ENCODE peak calls at places on chromosomes 11 and 22, in six cellular contexts. O is IMR-90, L is neuronal stem cell, I is H9, Z is H1, E is trophoblast cell. B is an unnamed sample. For H3K4me1, the result is how much of the 10 kb centered on the place peaks cover.

GRCh38 chr11:15826826-15827225 is 529.5 kb downstream of the SOX6 start:
- DNase-seq in O (no peak), L (peak), I (peak), Z (peak), E (no peak), B (no peak)

GRCh38 chr11:111960916-111961315 is 23.8 kb downstream of the DIXDC1 start:
- DNase-seq in O (no peak), L (no peak), I (peak), Z (no peak), E (peak), B (no peak)

GRCh38 chr11:132718711-132719641 is 813.3 kb downstream of the OPCML start:
- DNase-seq in O (peak), L (no peak), I (no peak), Z (no peak), E (no peak), B (peak)

GRCh38 chr22:29879738-29880137 is 3.2 kb upstream of the MTMR3 start:
- DNase-seq in O (no peak), L (no peak), I (no peak), Z (peak), E (no peak), B (no peak)

GRCh38 chr11:58923300-58923788 is 15.9 kb upstream of the GLYATL1 start:
- DNase-seq in O (peak), L (no peak), I (peak), Z (peak), E (no peak), B (peak)

GRCh38 chr11:133020321-133020720 is 512.0 kb downstream of the OPCML start:
- DNase-seq in O (no peak), L (no peak), I (no peak), Z (no peak), E (no peak), B (no peak)

GRCh38 chr11:126816655-126817054 is 183.9 kb downstream of the KIRREL3 start:
- DNase-seq in O (no peak), L (no peak), I (no peak), Z (no peak), E (no peak), B (peak)

GRCh38 chr11:60925685-60926267 is 1.5 kb downstream of the TMEM132A start:
- DNase-seq in O (peak), L (no peak), I (no peak), Z (no peak), E (no peak), B (peak)

GRCh38 chr22:29700949-29701927 is 18.6 kb upstream of the CABP7 start:
- DNase-seq in O (peak), L (no peak), I (peak), Z (no peak), E (peak), B (peak)

GRCh38 chr11:73797457-73797856 is 9.8 kb downstream of the MRPL48 start:
- DNase-seq in O (no peak), L (no peak), I (no peak), Z (no peak), E (no peak), B (no peak)

GRCh38 chr22:46047226-46047625 is 70.3 kb upstream of the WNT7B start:
- DNase-seq in O (no peak), L (no peak), I (peak), Z (no peak), E (no peak), B (no peak)

GRCh38 chr22:47373648-47374272 is 611.3 kb downstream of the TBC1D22A start:
- DNase-seq in O (no peak), L (no peak), I (no peak), Z (no peak), E (no peak), B (no peak)
- H2AFZ ChIP-seq in O (no peak), L (no peak), I (no peak), Z (no peak), E (no peak), B (no peak)

GRCh38 chr11:32583451-32584271 is at the start of gene EIF3M:
- DNase-seq in O (peak), L (peak), I (peak), Z (peak), E (peak), B (peak)
- H3K4ac ChIP-seq in O (peak), L (peak), I (no peak), Z (peak), E (peak), B (peak)

DNA sequence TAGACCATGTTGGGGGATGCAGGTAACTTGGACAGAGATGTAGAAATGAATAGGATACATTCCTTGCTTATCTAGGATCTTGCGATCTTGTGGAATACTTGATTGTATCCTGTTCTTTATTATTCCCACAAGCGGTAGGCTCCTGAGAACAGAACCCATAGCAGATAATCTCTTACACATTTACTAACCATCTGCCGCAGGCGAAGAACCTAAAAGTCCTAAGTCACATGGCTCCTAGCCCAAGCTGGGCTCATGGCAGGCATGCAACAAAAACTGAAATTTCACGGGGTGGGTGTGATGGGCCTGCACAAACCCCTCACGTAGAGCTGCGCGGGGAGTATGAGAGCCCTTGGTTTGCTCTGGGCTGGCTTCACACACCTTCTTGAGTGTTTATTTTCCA is 177.4 kb upstream of the NECTIN1 start:
- DNase-seq in O (no peak), L (no peak), I (no peak), Z (no peak), E (peak), B (no peak)
- H3K4me1 ChIP-seq in O (under half), L (under half), I (under half), Z (under half), E (under half), B (under half)

GRCh38 chr22:37562049-37562784 is 1.9 kb downstream of the CDC42EP1 start:
- DNase-seq in O (no peak), L (no peak), I (no peak), Z (no peak), E (no peak), B (no peak)

GRCh38 chr22:37560682-37561208 is 465 bp downstream of the CDC42EP1 start:
- DNase-seq in O (peak), L (no peak), I (peak), Z (no peak), E (no peak), B (peak)

GRCh38 chr22:37559901-37560681 is at the start of gene CDC42EP1:
- DNase-seq in O (peak), L (no peak), I (peak), Z (peak), E (no peak), B (peak)

GRCh38 chr22:37559521-37559900 is 769 bp upstream of the CDC42EP1 start:
- DNase-seq in O (no peak), L (no peak), I (peak), Z (no peak), E (no peak), B (no peak)

GRCh38 chr22:37561209-37562048 is 1.1 kb downstream of the CDC42EP1 start:
- DNase-seq in O (peak), L (peak), I (peak), Z (peak), E (peak), B (peak)
- H2AFZ ChIP-seq in O (peak), L (peak), I (no peak), Z (no peak), E (peak), B (no peak)

GRCh38 chr11:115324569-115325432 is 179.4 kb downstream of the CADM1 start:
- DNase-seq in O (peak), L (peak), I (peak), Z (no peak), E (peak), B (peak)
- H3K4ac ChIP-seq in O (no peak), L (no peak), I (no peak), Z (no peak), E (no peak), B (no peak)

DNA sequence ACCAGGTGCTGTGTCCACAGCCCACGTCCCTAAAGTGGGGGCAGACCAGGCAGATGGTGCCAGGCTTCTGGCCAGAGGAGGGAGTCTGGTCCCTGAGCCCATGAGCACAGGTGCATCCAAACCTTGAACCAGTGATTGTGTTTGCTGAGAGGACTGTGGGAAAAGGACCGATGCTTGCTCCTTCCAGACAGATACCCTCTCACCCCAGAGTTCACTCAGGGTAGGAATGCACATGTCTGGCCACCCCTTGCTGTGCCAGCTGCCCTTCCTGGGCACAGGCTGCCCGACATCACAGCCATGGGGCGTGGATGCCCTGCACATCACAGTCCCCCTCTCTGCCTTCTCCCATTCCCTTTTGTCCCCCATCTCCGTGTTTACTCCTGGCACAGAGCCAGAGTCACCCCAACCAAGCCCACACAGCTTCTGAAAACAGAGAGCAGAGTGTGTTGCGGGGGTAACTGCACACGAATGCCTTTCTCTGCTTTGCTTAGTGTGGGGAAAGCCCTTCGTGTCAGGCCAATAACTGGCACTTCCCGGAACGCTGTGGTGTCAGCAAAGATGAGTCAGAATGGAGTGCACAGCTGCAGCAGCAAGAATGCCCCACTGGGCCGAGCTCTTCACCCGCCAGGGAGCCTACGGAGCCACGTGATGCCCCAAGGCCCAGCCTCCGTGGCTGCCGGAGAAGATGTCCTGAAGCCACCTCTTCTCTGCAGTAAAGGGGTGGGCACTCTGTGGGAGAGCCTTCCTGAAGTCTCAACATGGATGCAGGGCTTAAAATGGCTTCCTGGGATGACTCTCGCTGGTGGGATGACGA is 7.6 kb downstream of the CARS1 start:
- DNase-seq in O (peak), L (no peak), I (no peak), Z (no peak), E (peak), B (peak)
- H3K4me1 ChIP-seq in O (under half), L (under half), I (under half), Z (under half), E (under half), B (half or more)

GRCh38 chr11:66851698-66852465 is 5.0 kb upstream of the LRFN4 start:
- DNase-seq in O (no peak), L (no peak), I (peak), Z (peak), E (no peak), B (no peak)

GRCh38 chr11:66851251-66851620 is 5.6 kb upstream of the LRFN4 start:
- DNase-seq in O (no peak), L (no peak), I (no peak), Z (no peak), E (no peak), B (no peak)

GRCh38 chr11:66854231-66854661 is 2.6 kb upstream of the LRFN4 start:
- DNase-seq in O (no peak), L (no peak), I (no peak), Z (no peak), E (no peak), B (no peak)

GRCh38 chr11:66853242-66854229 is 3.3 kb upstream of the LRFN4 start:
- DNase-seq in O (no peak), L (no peak), I (no peak), Z (no peak), E (no peak), B (no peak)

GRCh38 chr11:66852466-66853241 is 4.2 kb upstream of the LRFN4 start:
- DNase-seq in O (no peak), L (no peak), I (no peak), Z (no peak), E (no peak), B (no peak)
- H2AFZ ChIP-seq in O (no peak), L (no peak), I (no peak), Z (no peak), E (no peak), B (no peak)

GRCh38 chr11:119100960-119101349 is 698 bp downstream of the DPAGT1 start:
- DNase-seq in O (no peak), L (no peak), I (no peak), Z (no peak), E (no peak), B (no peak)

GRCh38 chr11:119099707-119100106 is 1.9 kb downstream of the DPAGT1 start:
- DNase-seq in O (no peak), L (no peak), I (no peak), Z (no peak), E (no peak), B (no peak)

GRCh38 chr11:119101759-119102423 is at the start of gene DPAGT1:
- DNase-seq in O (peak), L (peak), I (peak), Z (peak), E (peak), B (peak)

GRCh38 chr11:119100246-119100959 is 1.2 kb downstream of the DPAGT1 start:
- DNase-seq in O (peak), L (no peak), I (no peak), Z (no peak), E (peak), B (peak)

GRCh38 chr11:119101367-119101758 is 290 bp downstream of the DPAGT1 start:
- DNase-seq in O (no peak), L (no peak), I (peak), Z (peak), E (no peak), B (no peak)
- H3K4ac ChIP-seq in O (peak), L (no peak), I (no peak), Z (no peak), E (peak), B (peak)

B was measured in mesenchymal stem cell.